ENCODE peak calls at places on chromosome 19, in ten cellular contexts. T, P, R, Y, E, K, H, B, O and Z are unnamed samples.

GRCh38 chr19:2653717-2654584 is 48.5 kb downstream of the GNG7 start:
- DNase-seq in T (no peak), P (no peak), R (no peak), Y (no peak), E (no peak), K (no peak), H (no peak), B (no peak), O (no peak), Z (no peak)

GRCh38 chr19:5036733-5037681 is 68.1 kb downstream of the KDM4B start:
- DNase-seq in T (no peak), P (no peak), R (no peak), Y (peak), E (no peak), K (peak), H (no peak), B (peak), O (no peak), Z (no peak)

GRCh38 chr19:55453861-55454260 is 7.6 kb downstream of the ISOC2 start:
- DNase-seq in T (no peak), P (no peak), R (no peak), Y (no peak), E (no peak), K (no peak), H (no peak), B (no peak), O (no peak), Z (no peak)

GRCh38 chr19:55486971-55487883 is 1.0 kb upstream of the SSC5D start:
- DNase-seq in T (no peak), P (no peak), R (peak), Y (peak), E (peak), K (peak), H (peak), B (peak), O (peak), Z (no peak)

GRCh38 chr19:45166723-45167252 is 6.0 kb upstream of the NKPD1 start:
- DNase-seq in T (no peak), P (no peak), R (no peak), Y (no peak), E (peak), K (no peak), H (no peak), B (no peak), O (no peak), Z (no peak)

GRCh38 chr19:38877781-38878574 is at the start of gene RINL:
- DNase-seq in T (no peak), P (peak), R (peak), Y (no peak), E (peak), K (peak), H (peak), B (no peak), O (no peak), Z (no peak)

GRCh38 chr19:27392027-27392632 is 1820.8 kb downstream of the UQCRFS1 start:
- DNase-seq in T (no peak), P (peak), R (no peak), Y (no peak), E (no peak), K (no peak), H (no peak), B (peak), O (peak), Z (no peak)

GRCh38 chr19:55283548-55284393 is at the start of gene BRSK1:
- DNase-seq in T (no peak), P (peak), R (peak), Y (no peak), E (peak), K (no peak), H (no peak), B (peak), O (no peak), Z (no peak)

GRCh38 chr19:45161715-45162463 is 1.1 kb upstream of the NKPD1 start:
- DNase-seq in T (peak), P (peak), R (no peak), Y (no peak), E (no peak), K (peak), H (no peak), B (no peak), O (no peak), Z (no peak)

GRCh38 chr19:38070573-38070972 is 153.4 kb downstream of the DPF1 start:
- DNase-seq in T (no peak), P (no peak), R (no peak), Y (no peak), E (no peak), K (no peak), H (no peak), B (no peak), O (no peak), Z (no peak)

GRCh38 chr19:31064486-31064885 is 284.8 kb downstream of the TSHZ3 start:
- DNase-seq in T (no peak), P (no peak), R (no peak), Y (no peak), E (no peak), K (no peak), H (no peak), B (no peak), O (no peak), Z (no peak)

GRCh38 chr19:51407631-51408131 is 9.8 kb downstream of the SIGLEC10 start:
- DNase-seq in T (peak), P (peak), R (peak), Y (no peak), E (no peak), K (peak), H (peak), B (no peak), O (no peak), Z (no peak)

GRCh38 chr19:40744554-40745401 is 5.5 kb downstream of the ACTMAP start:
- DNase-seq in T (no peak), P (no peak), R (no peak), Y (no peak), E (no peak), K (no peak), H (no peak), B (no peak), O (no peak), Z (no peak)

GRCh38 chr19:11361771-11362731 is 6.8 kb downstream of the PLPPR2 start:
- DNase-seq in T (no peak), P (no peak), R (no peak), Y (no peak), E (no peak), K (no peak), H (no peak), B (no peak), O (no peak), Z (no peak)

GRCh38 chr19:21569497-21569870 is 64.1 kb downstream of the ZNF429 start:
- DNase-seq in T (peak), P (no peak), R (peak), Y (no peak), E (no peak), K (no peak), H (peak), B (no peak), O (no peak), Z (no peak)

GRCh38 chr19:50909240-50910070 is 1.7 kb downstream of the KLK4 start:
- DNase-seq in T (peak), P (peak), R (peak), Y (peak), E (no peak), K (peak), H (peak), B (no peak), O (no peak), Z (no peak)

GRCh38 chr19:38469151-38469550 is 35.7 kb downstream of the RYR1 start:
- DNase-seq in T (no peak), P (no peak), R (no peak), Y (no peak), E (no peak), K (no peak), H (no peak), B (no peak), O (no peak), Z (no peak)

GRCh38 chr19:16085115-16085514 is 8.8 kb downstream of the TPM4 start:
- DNase-seq in T (no peak), P (no peak), R (no peak), Y (no peak), E (no peak), K (no peak), H (peak), B (no peak), O (no peak), Z (no peak)

GRCh38 chr19:590750-591098 is 1.0 kb downstream of the HCN2 start:
- DNase-seq in T (no peak), P (no peak), R (no peak), Y (no peak), E (no peak), K (no peak), H (no peak), B (no peak), O (no peak), Z (no peak)
- H3K4me3 ChIP-seq in T (no peak), P (no peak), R (no peak), Y (no peak), E (peak), K (no peak), H (no peak), B (no peak), O (peak), Z (peak)

GRCh38 chr19:58398545-58398944 is 3.1 kb downstream of the RNF225 start:
- DNase-seq in T (no peak), P (no peak), R (no peak), Y (no peak), E (no peak), K (no peak), H (no peak), B (no peak), O (no peak), Z (no peak)
- TF ChIP-seq POLR2A in T (no peak), P (no peak), R (no peak), Y (no peak), E (no peak), K (no peak), H (no peak), B (no peak), O (no peak), Z (no peak)

GRCh38 chr19:46409146-46409545 is 4.2 kb downstream of the CCDC8 start:
- DNase-seq in T (no peak), P (no peak), R (no peak), Y (no peak), E (no peak), K (no peak), H (no peak), B (no peak), O (no peak), Z (no peak)

GRCh38 chr19:46410205-46411087 is 2.9 kb downstream of the CCDC8 start:
- DNase-seq in T (no peak), P (no peak), R (no peak), Y (no peak), E (no peak), K (no peak), H (peak), B (no peak), O (no peak), Z (no peak)

GRCh38 chr19:46411088-46412033 is 2.0 kb downstream of the CCDC8 start:
- DNase-seq in T (no peak), P (no peak), R (no peak), Y (no peak), E (no peak), K (no peak), H (no peak), B (no peak), O (no peak), Z (no peak)

GRCh38 chr19:46407891-46408426 is 5.4 kb downstream of the CCDC8 start:
- DNase-seq in T (no peak), P (no peak), R (no peak), Y (no peak), E (no peak), K (no peak), H (no peak), B (no peak), O (no peak), Z (no peak)

GRCh38 chr19:46408611-46409039 is 4.7 kb downstream of the CCDC8 start:
- DNase-seq in T (peak), P (peak), R (peak), Y (peak), E (peak), K (no peak), H (peak), B (peak), O (no peak), Z (no peak)
- H3K4me3 ChIP-seq in T (no peak), P (no peak), R (no peak), Y (no peak), E (peak), K (no peak), H (no peak), B (no peak), O (no peak), Z (no peak)

DNA sequence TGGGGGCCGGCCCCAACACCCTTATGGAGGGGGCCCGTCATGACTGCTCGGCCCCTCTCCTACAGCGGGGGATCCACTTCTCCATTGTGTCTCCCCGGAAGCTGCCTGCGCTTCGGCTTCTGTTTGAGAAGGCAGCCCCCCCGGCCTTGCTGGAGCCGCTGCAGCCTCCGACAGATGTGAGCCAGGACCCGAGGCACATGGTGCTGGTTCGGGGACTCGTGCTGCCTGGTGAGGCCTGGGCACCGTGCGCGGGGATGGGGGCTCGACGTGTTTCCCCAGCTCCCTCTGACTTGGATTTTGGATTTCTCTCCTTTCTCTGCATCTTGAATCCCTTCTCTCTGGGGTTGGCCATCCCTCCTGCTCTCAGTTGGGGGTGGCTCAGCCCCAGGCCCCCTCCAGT is 11.6 kb downstream of the MED25 start:
- DNase-seq in T (no peak), P (no peak), R (no peak), Y (no peak), E (no peak), K (no peak), H (no peak), B (no peak), O (no peak), Z (no peak)
- TF ChIP-seq POLR2A in T (no peak), P (no peak), R (no peak), Y (no peak), E (no peak), K (no peak), H (no peak), B (no peak), O (no peak), Z (no peak)

GRCh38 chr19:28516415-28516872 is 696.5 kb downstream of the UQCRFS1 start:
- DNase-seq in T (no peak), P (no peak), R (no peak), Y (no peak), E (no peak), K (no peak), H (no peak), B (no peak), O (no peak), Z (no peak)
- H3K4me3 ChIP-seq in T (no peak), P (no peak), R (no peak), Y (no peak), E (no peak), K (no peak), H (no peak), B (no peak), O (no peak), Z (no peak)

DNA sequence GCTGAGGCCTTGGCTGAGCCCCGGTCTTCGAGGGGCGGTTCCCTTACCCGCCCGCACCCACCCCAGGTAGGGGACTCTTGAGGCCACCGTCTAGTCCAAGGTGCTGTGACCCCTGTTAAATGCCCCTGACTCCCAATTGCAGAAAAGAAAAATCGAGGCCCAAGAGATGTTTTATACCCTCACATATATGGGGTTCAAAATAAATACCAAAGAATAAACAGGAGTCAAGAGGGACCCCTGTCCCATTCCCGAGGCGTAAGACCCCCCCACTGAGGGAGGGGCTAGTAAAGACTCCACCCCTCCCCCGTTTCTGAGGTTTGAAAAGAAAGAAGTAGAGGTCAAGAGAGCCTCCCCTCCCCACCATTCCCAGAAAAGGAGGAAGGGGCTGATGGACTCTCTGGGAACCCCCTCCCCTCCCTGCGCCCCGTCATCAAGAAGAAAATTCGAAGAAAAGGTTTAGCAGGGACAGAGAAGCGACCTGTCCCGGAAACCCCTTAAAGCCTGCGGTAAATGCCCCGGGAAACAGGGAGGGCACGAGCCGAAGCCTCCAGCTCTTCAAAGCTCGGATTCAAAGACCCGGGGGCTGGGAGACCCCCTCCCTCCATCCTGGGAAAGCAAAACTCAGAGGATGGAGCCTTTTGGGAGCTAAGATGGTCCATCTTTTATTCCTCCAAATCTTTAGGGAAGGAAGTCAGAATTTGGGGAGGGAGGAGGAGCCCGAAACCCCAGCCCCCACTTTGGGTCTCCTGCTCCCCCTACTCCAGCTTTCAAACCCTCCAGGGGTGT is 745 bp upstream of the RAB3A start:
- DNase-seq in T (peak), P (peak), R (peak), Y (peak), E (no peak), K (no peak), H (no peak), B (peak), O (peak), Z (no peak)
- TF ChIP-seq POLR2A in T (peak), P (no peak), R (no peak), Y (peak), E (no peak), K (peak), H (no peak), B (peak), O (no peak), Z (no peak)

GRCh38 chr19:10005632-10006334 is 4.5 kb downstream of the COL5A3 start:
- DNase-seq in T (no peak), P (no peak), R (no peak), Y (no peak), E (no peak), K (no peak), H (no peak), B (no peak), O (no peak), Z (no peak)

GRCh38 chr19:10007811-10008211 is 2.5 kb downstream of the COL5A3 start:
- DNase-seq in T (no peak), P (no peak), R (no peak), Y (peak), E (peak), K (no peak), H (peak), B (no peak), O (no peak), Z (no peak)

GRCh38 chr19:10007366-10007765 is 2.9 kb downstream of the COL5A3 start:
- DNase-seq in T (peak), P (no peak), R (no peak), Y (peak), E (peak), K (no peak), H (no peak), B (peak), O (no peak), Z (no peak)

GRCh38 chr19:10006752-10007323 is 3.5 kb downstream of the COL5A3 start:
- DNase-seq in T (no peak), P (no peak), R (no peak), Y (no peak), E (no peak), K (no peak), H (no peak), B (no peak), O (no peak), Z (no peak)

DNA sequence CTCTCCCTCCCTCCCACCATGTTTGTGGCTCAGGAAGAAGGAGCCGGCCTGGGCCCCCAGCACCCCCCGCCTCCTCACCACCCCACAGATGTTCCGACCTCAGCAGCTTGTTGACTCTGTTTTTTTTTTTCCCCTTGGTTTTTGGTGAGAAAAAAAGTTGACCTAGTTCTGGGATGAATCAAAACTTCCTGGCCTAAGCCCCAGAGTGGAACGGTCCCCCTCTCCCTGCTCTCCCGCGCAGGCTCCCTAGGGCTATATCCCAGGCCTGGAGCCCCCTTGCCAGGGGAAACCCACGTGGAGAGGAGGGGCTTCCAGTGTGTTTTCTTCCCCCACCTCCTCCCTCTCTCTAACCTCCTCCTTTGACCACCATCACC is 4.0 kb downstream of the COL5A3 start:
- DNase-seq in T (no peak), P (no peak), R (peak), Y (peak), E (peak), K (no peak), H (no peak), B (peak), O (no peak), Z (no peak)
- H3K4me3 ChIP-seq in T (no peak), P (no peak), R (no peak), Y (no peak), E (peak), K (no peak), H (no peak), B (no peak), O (peak), Z (peak)

DNA sequence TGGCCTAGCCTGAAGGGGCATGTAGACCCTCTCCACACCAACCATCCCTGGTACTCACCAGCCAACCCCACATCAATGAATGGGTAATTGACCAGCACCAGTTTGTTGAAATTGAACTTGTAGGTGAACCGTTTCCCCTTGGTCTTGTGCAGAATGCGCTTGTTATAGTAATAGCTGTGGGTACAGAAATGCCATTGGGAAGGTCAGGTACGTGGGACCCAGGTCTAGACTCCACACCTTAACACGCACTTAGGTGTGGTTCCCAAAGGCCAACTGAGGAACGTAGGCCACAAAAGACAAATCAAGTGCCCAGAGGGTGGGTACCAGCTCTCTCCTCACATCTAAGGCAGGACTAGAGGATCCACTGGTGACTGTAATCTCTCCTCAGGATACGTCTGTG is 5.2 kb downstream of the ERF start:
- DNase-seq in T (no peak), P (no peak), R (no peak), Y (no peak), E (no peak), K (no peak), H (no peak), B (no peak), O (no peak), Z (no peak)
- TF ChIP-seq POLR2A in T (no peak), P (no peak), R (no peak), Y (no peak), E (no peak), K (no peak), H (no peak), B (no peak), O (no peak), Z (no peak)

DNA sequence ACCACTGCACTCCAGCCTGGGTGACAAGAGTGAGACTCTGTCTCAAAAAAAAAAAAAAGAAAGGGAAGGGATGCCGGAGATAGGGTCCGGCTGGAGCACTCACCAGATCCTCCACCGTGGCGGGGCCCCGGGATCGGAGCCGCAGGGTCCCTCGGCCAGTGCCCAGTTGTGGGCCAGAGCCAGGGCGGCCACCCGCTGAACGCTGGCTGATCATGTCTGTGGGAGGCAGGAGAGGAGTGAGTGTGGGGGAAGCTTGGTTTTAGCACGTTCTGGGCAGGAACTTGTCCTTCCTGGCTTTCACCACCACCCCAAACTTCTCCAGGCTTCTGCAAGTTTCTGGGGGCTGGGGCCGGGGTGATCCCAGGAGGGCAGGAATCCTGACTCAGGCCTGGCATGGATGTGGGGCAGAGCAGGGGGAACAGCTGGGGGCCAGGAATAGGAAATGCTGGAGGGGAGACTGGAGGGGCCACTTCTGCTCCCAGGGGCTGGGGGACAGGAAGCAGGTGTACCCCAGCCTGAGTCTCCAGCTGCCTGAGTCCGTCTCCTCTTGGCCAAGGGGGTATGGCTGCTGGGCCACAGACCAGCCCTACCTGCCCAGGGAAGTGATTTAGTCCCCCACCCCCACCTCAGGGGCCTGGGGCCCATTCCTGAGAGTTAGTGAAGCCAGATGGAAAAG is 4.3 kb upstream of the PTGER1 start:
- DNase-seq in T (no peak), P (no peak), R (no peak), Y (no peak), E (no peak), K (no peak), H (no peak), B (no peak), O (no peak), Z (no peak)
- H3K4me3 ChIP-seq in T (no peak), P (no peak), R (no peak), Y (no peak), E (no peak), K (no peak), H (no peak), B (no peak), O (no peak), Z (no peak)

GRCh38 chr19:52590728-52591127 is 20.6 kb downstream of the ZNF701 start:
- DNase-seq in T (no peak), P (no peak), R (no peak), Y (no peak), E (no peak), K (no peak), H (peak), B (no peak), O (no peak), Z (no peak)
- TF ChIP-seq POLR2A in T (no peak), P (no peak), R (no peak), Y (no peak), E (no peak), K (no peak), H (no peak), B (no peak), O (no peak), Z (no peak)